ENCODE peak calls at places on chromosomes 4 and X, in five cellular contexts. One of them, this sample, is unnamed.

GRCh38 chrX:54530358-54530900 is 410 bp downstream of the GNL3L start:
- DNase-seq in pancreas: peak
- DNase-seq in right lobe of liver: no peak
- DNase-seq in transverse colon: no peak
- DNase-seq in SJCRH30: no peak
- DNase-seq in this sample: no peak

GRCh38 chr4:52588771-52589591 is 70.1 kb downstream of the USP46 start:
- DNase-seq in pancreas: no peak
- DNase-seq in right lobe of liver: no peak
- DNase-seq in transverse colon: no peak
- DNase-seq in SJCRH30: peak
- DNase-seq in this sample: no peak

GRCh38 chr4:165784672-165785071 is 88.4 kb upstream of the TLL1 start:
- DNase-seq in pancreas: no peak
- DNase-seq in right lobe of liver: no peak
- DNase-seq in transverse colon: no peak
- DNase-seq in SJCRH30: peak
- DNase-seq in this sample: no peak

GRCh38 chr4:25818293-25819240 is 44.2 kb downstream of the SEL1L3 start:
- DNase-seq in pancreas: no peak
- DNase-seq in right lobe of liver: no peak
- DNase-seq in transverse colon: no peak
- DNase-seq in SJCRH30: no peak
- DNase-seq in this sample: no peak

GRCh38 chr4:45453258-45453841 is 670.5 kb downstream of the GABRG1 start:
- DNase-seq in pancreas: no peak
- DNase-seq in right lobe of liver: no peak
- DNase-seq in transverse colon: no peak
- DNase-seq in SJCRH30: peak
- DNase-seq in this sample: no peak

GRCh38 chrX:97547873-97548578 is 664.3 kb downstream of the RPA4 start:
- DNase-seq in pancreas: no peak
- DNase-seq in right lobe of liver: no peak
- DNase-seq in transverse colon: no peak
- DNase-seq in SJCRH30: no peak
- DNase-seq in this sample: no peak

GRCh38 chrX:109952050-109952449 is 50.9 kb upstream of the TMEM164 start:
- DNase-seq in pancreas: no peak
- DNase-seq in right lobe of liver: no peak
- DNase-seq in transverse colon: no peak
- DNase-seq in SJCRH30: no peak
- DNase-seq in this sample: no peak

GRCh38 chrX:113400193-113400704 is 559.6 kb upstream of the AMOT start:
- DNase-seq in pancreas: no peak
- DNase-seq in right lobe of liver: no peak
- DNase-seq in transverse colon: no peak
- DNase-seq in SJCRH30: no peak
- DNase-seq in this sample: no peak

GRCh38 chrX:2469196-2469685 is 31.5 kb downstream of the DHRSX start:
- DNase-seq in pancreas: no peak
- DNase-seq in right lobe of liver: no peak
- DNase-seq in transverse colon: no peak
- DNase-seq in SJCRH30: no peak
- DNase-seq in this sample: no peak

GRCh38 chr4:92968556-92968955 is 664.8 kb downstream of the GRID2 start:
- DNase-seq in pancreas: no peak
- DNase-seq in right lobe of liver: no peak
- DNase-seq in transverse colon: no peak
- DNase-seq in SJCRH30: peak
- DNase-seq in this sample: no peak

GRCh38 chr4:3035249-3035648 is 39.1 kb downstream of the HTT-AS start:
- DNase-seq in pancreas: no peak
- DNase-seq in right lobe of liver: no peak
- DNase-seq in transverse colon: no peak
- DNase-seq in SJCRH30: no peak
- DNase-seq in this sample: no peak

GRCh38 chrX:97504435-97504834 is 620.7 kb downstream of the RPA4 start:
- DNase-seq in pancreas: no peak
- DNase-seq in right lobe of liver: no peak
- DNase-seq in transverse colon: no peak
- DNase-seq in SJCRH30: no peak
- DNase-seq in this sample: no peak

GRCh38 chr4:88439161-88439760 is 17.7 kb upstream of the HERC5 start:
- DNase-seq in pancreas: no peak
- DNase-seq in right lobe of liver: no peak
- DNase-seq in transverse colon: no peak
- DNase-seq in SJCRH30: peak
- DNase-seq in this sample: no peak

GRCh38 chr4:112352736-112353135 is 55.6 kb downstream of the ALPK1 start:
- DNase-seq in pancreas: no peak
- DNase-seq in right lobe of liver: no peak
- DNase-seq in transverse colon: no peak
- DNase-seq in SJCRH30: no peak
- DNase-seq in this sample: no peak

GRCh38 chr4:78779280-78779679 is 3.1 kb downstream of the BMP2K start:
- DNase-seq in pancreas: no peak
- DNase-seq in right lobe of liver: no peak
- DNase-seq in transverse colon: no peak
- DNase-seq in SJCRH30: peak
- DNase-seq in this sample: no peak

GRCh38 chr4:115374621-115375020 is 261.2 kb upstream of the NDST4 start:
- DNase-seq in pancreas: no peak
- DNase-seq in right lobe of liver: no peak
- DNase-seq in transverse colon: no peak
- DNase-seq in SJCRH30: no peak
- DNase-seq in this sample: no peak

GRCh38 chr4:40357738-40358137 is 22.6 kb downstream of the CHRNA9 start:
- DNase-seq in pancreas: no peak
- DNase-seq in right lobe of liver: no peak
- DNase-seq in transverse colon: no peak
- DNase-seq in SJCRH30: no peak
- DNase-seq in this sample: no peak

GRCh38 chrX:71514367-71515038 is 18.4 kb upstream of the OGT start:
- DNase-seq in pancreas: no peak
- DNase-seq in right lobe of liver: no peak
- DNase-seq in transverse colon: peak
- DNase-seq in SJCRH30: no peak
- DNase-seq in this sample: no peak

GRCh38 chr4:117447925-117448324 is 362.5 kb upstream of the TRAM1L1 start:
- DNase-seq in pancreas: no peak
- DNase-seq in right lobe of liver: peak
- DNase-seq in transverse colon: no peak
- DNase-seq in SJCRH30: peak
- DNase-seq in this sample: peak

GRCh38 chr4:127849505-127850234 is 31.0 kb upstream of the PLK4 start:
- DNase-seq in pancreas: no peak
- DNase-seq in right lobe of liver: no peak
- DNase-seq in transverse colon: no peak
- DNase-seq in SJCRH30: no peak
- DNase-seq in this sample: no peak

GRCh38 chr4:80678413-80678812 is 342.9 kb downstream of the CFAP299 start:
- DNase-seq in pancreas: no peak
- DNase-seq in right lobe of liver: no peak
- DNase-seq in transverse colon: no peak
- DNase-seq in SJCRH30: no peak
- DNase-seq in this sample: no peak

GRCh38 chrX:119488749-119489148 is 20.5 kb downstream of the SLC25A5 start:
- DNase-seq in pancreas: peak
- DNase-seq in right lobe of liver: peak
- DNase-seq in transverse colon: peak
- DNase-seq in SJCRH30: peak
- DNase-seq in this sample: peak

GRCh38 chrX:124033821-124034220 is 72.3 kb downstream of the STAG2 start:
- DNase-seq in pancreas: no peak
- DNase-seq in right lobe of liver: no peak
- DNase-seq in transverse colon: no peak
- DNase-seq in SJCRH30: peak
- DNase-seq in this sample: no peak

GRCh38 chr4:12595986-12596385 is 888.2 kb downstream of the RAB28 start:
- DNase-seq in pancreas: no peak
- DNase-seq in right lobe of liver: no peak
- DNase-seq in transverse colon: no peak
- DNase-seq in SJCRH30: no peak
- DNase-seq in this sample: no peak

GRCh38 chrX:52870041-52870440 is 2.2 kb upstream of the XAGE3 start:
- DNase-seq in pancreas: no peak
- DNase-seq in right lobe of liver: no peak
- DNase-seq in transverse colon: no peak
- DNase-seq in SJCRH30: no peak
- DNase-seq in this sample: no peak

GRCh38 chrX:623268-623598 is 7.4 kb upstream of the SHOX start:
- DNase-seq in pancreas: no peak
- DNase-seq in right lobe of liver: no peak
- DNase-seq in transverse colon: no peak
- DNase-seq in SJCRH30: no peak
- DNase-seq in this sample: no peak

GRCh38 chrX:45749375-45749774 is 548.7 kb upstream of the DIPK2B start:
- DNase-seq in pancreas: no peak
- DNase-seq in right lobe of liver: no peak
- DNase-seq in transverse colon: no peak
- DNase-seq in SJCRH30: no peak
- DNase-seq in this sample: no peak
- H3K27ac ChIP-seq in pancreas: no peak
- H3K27ac ChIP-seq in right lobe of liver: no peak
- H3K27ac ChIP-seq in transverse colon: no peak
- H3K27ac ChIP-seq in SJCRH30: no peak
- H3K27ac ChIP-seq in this sample: no peak

GRCh38 chrX:156002517-156002916 is 5.0 kb downstream of the IL9R start:
- DNase-seq in pancreas: no peak
- DNase-seq in right lobe of liver: no peak
- DNase-seq in transverse colon: no peak
- DNase-seq in SJCRH30: no peak
- DNase-seq in this sample: no peak
- H3K27ac ChIP-seq in pancreas: no peak
- H3K27ac ChIP-seq in right lobe of liver: no peak
- H3K27ac ChIP-seq in transverse colon: no peak
- H3K27ac ChIP-seq in SJCRH30: no peak
- H3K27ac ChIP-seq in this sample: no peak

GRCh38 chr4:8067274-8067936 is 91.2 kb downstream of the ABLIM2 start:
- DNase-seq in pancreas: no peak
- DNase-seq in right lobe of liver: no peak
- DNase-seq in transverse colon: no peak
- DNase-seq in SJCRH30: no peak
- DNase-seq in this sample: no peak
- H3K27ac ChIP-seq in pancreas: no peak
- H3K27ac ChIP-seq in right lobe of liver: no peak
- H3K27ac ChIP-seq in transverse colon: no peak
- H3K27ac ChIP-seq in SJCRH30: no peak
- H3K27ac ChIP-seq in this sample: no peak

GRCh38 chr4:140308366-140309123 is 64.9 kb upstream of the SCOC start:
- DNase-seq in pancreas: peak
- DNase-seq in right lobe of liver: peak
- DNase-seq in transverse colon: peak
- DNase-seq in SJCRH30: peak
- DNase-seq in this sample: peak
- H3K27ac ChIP-seq in pancreas: no peak
- H3K27ac ChIP-seq in right lobe of liver: no peak
- H3K27ac ChIP-seq in transverse colon: peak
- H3K27ac ChIP-seq in SJCRH30: peak
- H3K27ac ChIP-seq in this sample: no peak

This sample was measured in colonic mucosa.